ENCODE peak calls at places on chromosomes 5 and 9, in six cellular contexts. W is activated T-helper 9 cell treated with anti-CD3 and anti-CD28 coated beads, Interleukin-2, amount 50 U/mL, for 16 hours; Z is activated naive CD4-positive, alpha-beta T cell; R is AML-193; O is stimulated activated CD8-positive, alpha-beta memory T cell treated with anti-CD3 and anti-CD28 coated beads, Interleukin-7, amount 100 ng/mL, for 1 hour; A is Ammon's horn. X is an unnamed sample.

GRCh38 chr5:32044904-32045303 is 129.2 kb downstream of the GOLPH3 start:
- DNase-seq in A (no peak), O (no peak), W (no peak), Z (no peak), R (no peak), X (no peak)

GRCh38 chr9:16705121-16705604 is 165.3 kb downstream of the BNC2 start:
- DNase-seq in Z (no peak), A (peak), R (no peak), W (no peak), O (no peak), X (peak)

GRCh38 chr9:107637421-107638420 is 148.2 kb upstream of the KLF4 start:
- DNase-seq in O (no peak), A (peak), W (no peak), R (no peak), Z (no peak), X (peak)

GRCh38 chr9:125912261-125912660 is 165.1 kb downstream of the PBX3 start:
- DNase-seq in O (no peak), Z (no peak), R (no peak), A (no peak), W (no peak), X (no peak)

GRCh38 chr9:111016046-111017026 is 21.9 kb downstream of the LPAR1 start:
- DNase-seq in Z (no peak), R (no peak), A (no peak), W (no peak), O (no peak), X (no peak)

GRCh38 chr9:38339496-38339895 is 53.0 kb upstream of the ALDH1B1 start:
- DNase-seq in W (no peak), A (peak), O (no peak), R (no peak), Z (no peak), X (no peak)

GRCh38 chr5:54024466-54024865 is 285.9 kb downstream of the ARL15 start:
- DNase-seq in W (no peak), R (no peak), Z (no peak), A (no peak), O (no peak), X (no peak)

GRCh38 chr9:110911659-110912473 is 126.4 kb downstream of the LPAR1 start:
- DNase-seq in W (no peak), A (no peak), O (no peak), R (no peak), Z (no peak), X (no peak)

GRCh38 chr5:149333711-149334443 is 11.4 kb upstream of the GRPEL2 start:
- DNase-seq in O (no peak), A (no peak), Z (no peak), W (no peak), R (no peak), X (no peak)

GRCh38 chr5:593511-593910 is 18.6 kb upstream of the CEP72 start:
- DNase-seq in O (no peak), R (no peak), W (no peak), A (no peak), Z (no peak), X (peak)

GRCh38 chr9:76603448-76603895 is 144.5 kb downstream of the GCNT1 start:
- DNase-seq in R (no peak), Z (no peak), O (no peak), A (no peak), W (no peak), X (no peak)

GRCh38 chr5:69468631-69469030 is 24.0 kb upstream of the OCLN start:
- DNase-seq in A (no peak), R (no peak), Z (no peak), W (no peak), O (no peak), X (no peak)

GRCh38 chr9:17970285-17970684 is 391.4 kb downstream of the SH3GL2 start:
- DNase-seq in A (no peak), O (no peak), R (no peak), W (no peak), Z (no peak), X (no peak)

GRCh38 chr5:1470762-1471211 is 25.5 kb upstream of the SLC6A3 start:
- DNase-seq in R (no peak), O (no peak), Z (no peak), W (no peak), A (no peak), X (peak)

GRCh38 chr5:56705217-56705616 is 110.1 kb upstream of the MAP3K1 start:
- DNase-seq in W (no peak), O (no peak), Z (no peak), A (no peak), R (no peak), X (no peak)

GRCh38 chr5:73273379-73274050 is 100.5 kb downstream of the TMEM174 start:
- DNase-seq in O (no peak), Z (no peak), A (no peak), W (no peak), R (no peak), X (no peak)

GRCh38 chr9:94900222-94901018 is 173.9 kb downstream of the AOPEP start:
- DNase-seq in A (no peak), R (no peak), W (no peak), O (no peak), Z (no peak), X (no peak)

GRCh38 chr9:109277451-109277850 is 43.4 kb downstream of the EPB41L4B start:
- DNase-seq in R (no peak), Z (no peak), A (no peak), O (no peak), W (no peak), X (peak)